ENCODE peak calls at places on chromosomes 16 and 17, in six cellular contexts. One of them, this sample, is unnamed.

GRCh38 chr16:87263418-87264052 is 53.7 kb downstream of the C16orf95 start:
- DNase-seq in adrenal gland: no peak
- DNase-seq in esophagus muscularis mucosa: no peak
- DNase-seq in NB4: no peak
- DNase-seq in hepatocyte: no peak
- DNase-seq in Peyer's patch: peak; percentile 72
- DNase-seq in this sample: no peak

GRCh38 chr17:78923660-78924453 is 1.3 kb downstream of the TIMP2 start:
- DNase-seq in Peyer's patch: peak; percentile 94
- DNase-seq in hepatocyte: peak; percentile 89
- DNase-seq in NB4: peak; percentile 64
- DNase-seq in esophagus muscularis mucosa: no peak
- DNase-seq in adrenal gland: peak; percentile 65
- DNase-seq in this sample: peak; percentile 87

GRCh38 chr17:78547035-78547434 is 30.2 kb downstream of the DNAH17 start:
- DNase-seq in Peyer's patch: no peak
- DNase-seq in NB4: no peak
- DNase-seq in adrenal gland: no peak
- DNase-seq in esophagus muscularis mucosa: no peak
- DNase-seq in hepatocyte: no peak
- DNase-seq in this sample: no peak

GRCh38 chr16:51839697-51840462 is 688.8 kb upstream of the SALL1 start:
- DNase-seq in hepatocyte: no peak
- DNase-seq in adrenal gland: peak; percentile 28
- DNase-seq in NB4: no peak
- DNase-seq in Peyer's patch: no peak
- DNase-seq in esophagus muscularis mucosa: no peak
- DNase-seq in this sample: no peak

GRCh38 chr16:19972111-19972510 is 87.5 kb upstream of the GPRC5B start:
- DNase-seq in adrenal gland: no peak
- DNase-seq in esophagus muscularis mucosa: no peak
- DNase-seq in Peyer's patch: no peak
- DNase-seq in NB4: no peak
- DNase-seq in hepatocyte: peak; percentile 0
- DNase-seq in this sample: no peak

GRCh38 chr16:76176153-76176552 is 101.0 kb upstream of the CNTNAP4 start:
- DNase-seq in hepatocyte: no peak
- DNase-seq in esophagus muscularis mucosa: no peak
- DNase-seq in adrenal gland: no peak
- DNase-seq in Peyer's patch: no peak
- DNase-seq in NB4: peak; percentile 3
- DNase-seq in this sample: no peak

GRCh38 chr17:66371561-66371960 is 69.1 kb downstream of the PRKCA start:
- DNase-seq in adrenal gland: no peak
- DNase-seq in Peyer's patch: no peak
- DNase-seq in hepatocyte: no peak
- DNase-seq in NB4: no peak
- DNase-seq in esophagus muscularis mucosa: no peak
- DNase-seq in this sample: no peak

GRCh38 chr17:8706431-8706830 is 38.2 kb downstream of the CCDC42 start:
- DNase-seq in adrenal gland: no peak
- DNase-seq in esophagus muscularis mucosa: no peak
- DNase-seq in NB4: no peak
- DNase-seq in hepatocyte: no peak
- DNase-seq in Peyer's patch: no peak
- DNase-seq in this sample: no peak

GRCh38 chr16:17365211-17365541 is 105.6 kb downstream of the XYLT1 start:
- DNase-seq in Peyer's patch: peak; percentile 42
- DNase-seq in adrenal gland: no peak
- DNase-seq in hepatocyte: no peak
- DNase-seq in esophagus muscularis mucosa: no peak
- DNase-seq in NB4: peak; percentile 80
- DNase-seq in this sample: no peak
- H3K4me3 ChIP-seq in Peyer's patch: no peak overlapping the region
- H3K4me3 ChIP-seq in adrenal gland: no peak overlapping the region
- H3K4me3 ChIP-seq in hepatocyte: no peak overlapping the region
- H3K4me3 ChIP-seq in esophagus muscularis mucosa: no peak overlapping the region
- H3K4me3 ChIP-seq in NB4: no peak overlapping the region
- H3K4me3 ChIP-seq in this sample: no peak overlapping the region

DNA sequence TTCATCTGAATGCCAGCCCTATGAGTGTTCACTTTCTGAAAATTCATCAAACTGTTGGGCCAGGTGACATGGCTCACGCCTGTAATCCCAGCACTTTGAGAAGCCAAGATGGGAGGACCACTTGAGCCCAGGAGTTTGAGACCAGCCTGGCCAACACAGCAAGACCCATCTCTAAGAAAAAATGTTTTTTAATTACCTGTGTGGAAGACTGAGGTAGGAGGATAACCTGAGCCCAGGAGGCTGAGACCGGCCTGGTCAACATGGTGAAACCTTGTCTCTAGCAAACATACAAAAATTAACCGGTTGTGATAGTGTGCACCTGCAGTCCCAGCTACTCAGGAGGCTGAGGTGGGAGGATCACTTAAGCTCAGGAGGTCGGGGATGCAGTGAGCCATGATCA is 10.3 kb downstream of the MYH11 start:
- DNase-seq in esophagus muscularis mucosa: no peak
- DNase-seq in adrenal gland: no peak
- DNase-seq in NB4: no peak
- DNase-seq in hepatocyte: no peak
- DNase-seq in Peyer's patch: no peak
- DNase-seq in this sample: no peak
- H3K4me3 ChIP-seq in esophagus muscularis mucosa: peak overlapping the region; percentile 40
- H3K4me3 ChIP-seq in adrenal gland: no peak overlapping the region
- H3K4me3 ChIP-seq in NB4: no peak overlapping the region
- H3K4me3 ChIP-seq in hepatocyte: no peak overlapping the region
- H3K4me3 ChIP-seq in Peyer's patch: no peak overlapping the region
- H3K4me3 ChIP-seq in this sample: no peak overlapping the region

GRCh38 chr17:74738051-74738996 is 1.3 kb downstream of the RAB37 start:
- DNase-seq in esophagus muscularis mucosa: no peak
- DNase-seq in hepatocyte: peak; percentile 18
- DNase-seq in adrenal gland: no peak
- DNase-seq in Peyer's patch: peak; percentile 91
- DNase-seq in NB4: peak; percentile 97
- DNase-seq in this sample: peak; percentile 51
- H3K4me3 ChIP-seq in esophagus muscularis mucosa: peak overlapping the region; percentile 52
- H3K4me3 ChIP-seq in hepatocyte: no peak overlapping the region
- H3K4me3 ChIP-seq in adrenal gland: no peak overlapping the region
- H3K4me3 ChIP-seq in Peyer's patch: peak overlapping the region; percentile 60
- H3K4me3 ChIP-seq in NB4: peak overlapping the region; percentile 78
- H3K4me3 ChIP-seq in this sample: peak overlapping the region; percentile 91

DNA sequence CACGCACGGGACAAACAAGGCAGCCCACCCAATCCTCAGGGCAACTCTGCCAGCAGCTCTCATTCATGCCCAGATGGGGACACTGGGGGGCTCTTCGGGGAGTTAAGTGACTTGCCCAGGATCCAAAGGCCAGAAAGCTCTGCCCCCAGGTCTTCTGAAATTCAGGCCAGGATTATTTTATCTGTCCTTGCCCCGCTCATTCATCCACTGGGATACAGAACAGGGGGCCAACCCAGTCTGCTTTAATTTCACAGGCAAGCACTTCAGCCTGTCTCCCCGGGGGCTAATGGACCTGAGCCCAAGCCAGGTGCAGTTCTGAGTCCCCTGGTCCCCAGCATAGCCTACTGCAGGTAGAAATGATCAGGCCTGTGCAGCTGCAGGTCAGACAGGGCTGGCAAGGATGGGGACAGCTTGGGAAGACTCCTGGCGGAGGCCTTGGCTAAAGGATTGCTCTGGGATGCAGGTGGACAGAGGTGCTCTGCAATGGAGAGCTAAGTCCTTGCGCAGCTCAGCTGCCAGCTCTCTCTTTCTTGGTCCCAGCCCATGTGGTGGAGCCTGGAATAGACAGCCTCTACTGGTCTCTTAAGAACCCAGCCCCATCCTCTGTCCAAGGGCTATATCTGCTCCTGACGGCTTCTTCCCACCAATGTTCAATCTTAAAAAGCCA is 766 bp upstream of the B3GNT9 start:
- DNase-seq in hepatocyte: no peak
- DNase-seq in esophagus muscularis mucosa: no peak
- DNase-seq in Peyer's patch: no peak
- DNase-seq in NB4: peak; percentile 44
- DNase-seq in adrenal gland: no peak
- DNase-seq in this sample: no peak
- H3K4me3 ChIP-seq in hepatocyte: no peak overlapping the region
- H3K4me3 ChIP-seq in esophagus muscularis mucosa: peak overlapping the region; percentile 74
- H3K4me3 ChIP-seq in Peyer's patch: peak overlapping the region; percentile 57
- H3K4me3 ChIP-seq in NB4: no peak overlapping the region
- H3K4me3 ChIP-seq in adrenal gland: no peak overlapping the region
- H3K4me3 ChIP-seq in this sample: peak overlapping the region; percentile 75

GRCh38 chr16:3282103-3282746 is 1.1 kb upstream of the ZNF263 start:
- DNase-seq in NB4: peak; percentile 83
- DNase-seq in esophagus muscularis mucosa: no peak
- DNase-seq in adrenal gland: no peak
- DNase-seq in hepatocyte: no peak
- DNase-seq in Peyer's patch: no peak
- DNase-seq in this sample: peak; percentile 77

GRCh38 chr16:3283525-3284447 is 495 bp downstream of the ZNF263 start:
- DNase-seq in esophagus muscularis mucosa: no peak
- DNase-seq in NB4: peak; percentile 33
- DNase-seq in Peyer's patch: no peak
- DNase-seq in hepatocyte: no peak
- DNase-seq in adrenal gland: peak; percentile 42
- DNase-seq in this sample: no peak

GRCh38 chr16:3282747-3283524 is at the start of gene ZNF263:
- DNase-seq in adrenal gland: peak; percentile 97
- DNase-seq in NB4: peak; percentile 97
- DNase-seq in hepatocyte: peak; percentile 98
- DNase-seq in Peyer's patch: peak; percentile 97
- DNase-seq in esophagus muscularis mucosa: peak; percentile 99
- DNase-seq in this sample: peak; percentile 96

GRCh38 chr16:3281222-3281621 is 2.1 kb upstream of the ZNF263 start:
- DNase-seq in esophagus muscularis mucosa: no peak
- DNase-seq in hepatocyte: no peak
- DNase-seq in Peyer's patch: no peak
- DNase-seq in NB4: no peak
- DNase-seq in adrenal gland: no peak
- DNase-seq in this sample: no peak

GRCh38 chr16:3285131-3285530 is 1.8 kb downstream of the ZNF263 start:
- DNase-seq in Peyer's patch: no peak
- DNase-seq in NB4: no peak
- DNase-seq in hepatocyte: no peak
- DNase-seq in adrenal gland: peak; percentile 10
- DNase-seq in esophagus muscularis mucosa: no peak
- DNase-seq in this sample: no peak
- H3K4me3 ChIP-seq in Peyer's patch: no peak overlapping the region
- H3K4me3 ChIP-seq in NB4: peak overlapping the region; percentile 97
- H3K4me3 ChIP-seq in hepatocyte: peak overlapping the region; percentile 89
- H3K4me3 ChIP-seq in adrenal gland: no peak overlapping the region
- H3K4me3 ChIP-seq in esophagus muscularis mucosa: peak overlapping the region; percentile 80
- H3K4me3 ChIP-seq in this sample: peak overlapping the region; percentile 72

GRCh38 chr16:29760567-29761279 is 14.9 kb upstream of the C16orf54 start:
- DNase-seq in esophagus muscularis mucosa: no peak
- DNase-seq in hepatocyte: peak; percentile 49
- DNase-seq in NB4: no peak
- DNase-seq in Peyer's patch: peak; percentile 70
- DNase-seq in adrenal gland: no peak
- DNase-seq in this sample: peak; percentile 23

GRCh38 chr16:29761882-29762281 is 16.1 kb upstream of the C16orf54 start:
- DNase-seq in NB4: no peak
- DNase-seq in hepatocyte: no peak
- DNase-seq in adrenal gland: peak; percentile 57
- DNase-seq in Peyer's patch: no peak
- DNase-seq in esophagus muscularis mucosa: no peak
- DNase-seq in this sample: no peak

GRCh38 chr16:29767062-29767461 is 11.0 kb upstream of the ZG16 start:
- DNase-seq in hepatocyte: no peak
- DNase-seq in NB4: no peak
- DNase-seq in Peyer's patch: no peak
- DNase-seq in adrenal gland: no peak
- DNase-seq in esophagus muscularis mucosa: no peak
- DNase-seq in this sample: no peak

GRCh38 chr16:29765167-29766032 is 12.7 kb upstream of the ZG16 start:
- DNase-seq in Peyer's patch: peak; percentile 62
- DNase-seq in esophagus muscularis mucosa: no peak
- DNase-seq in NB4: no peak
- DNase-seq in adrenal gland: no peak
- DNase-seq in hepatocyte: peak; percentile 42
- DNase-seq in this sample: peak; percentile 42

GRCh38 chr16:29763326-29763725 is 14.7 kb upstream of the ZG16 start:
- DNase-seq in NB4: no peak
- DNase-seq in esophagus muscularis mucosa: no peak
- DNase-seq in Peyer's patch: no peak
- DNase-seq in adrenal gland: no peak
- DNase-seq in hepatocyte: no peak
- DNase-seq in this sample: no peak
- H3K4me3 ChIP-seq in NB4: no peak overlapping the region
- H3K4me3 ChIP-seq in esophagus muscularis mucosa: no peak overlapping the region
- H3K4me3 ChIP-seq in Peyer's patch: no peak overlapping the region
- H3K4me3 ChIP-seq in adrenal gland: no peak overlapping the region
- H3K4me3 ChIP-seq in hepatocyte: no peak overlapping the region
- H3K4me3 ChIP-seq in this sample: no peak overlapping the region

GRCh38 chr17:21283482-21284318 is 811 bp upstream of the MAP2K3 start:
- DNase-seq in adrenal gland: peak; percentile 68
- DNase-seq in esophagus muscularis mucosa: no peak
- DNase-seq in hepatocyte: peak; percentile 54
- DNase-seq in NB4: peak; percentile 21
- DNase-seq in Peyer's patch: no peak
- DNase-seq in this sample: no peak
- H3K4me3 ChIP-seq in adrenal gland: peak overlapping the region; percentile 13
- H3K4me3 ChIP-seq in esophagus muscularis mucosa: peak overlapping the region; percentile 93
- H3K4me3 ChIP-seq in hepatocyte: peak overlapping the region; percentile 40
- H3K4me3 ChIP-seq in NB4: peak overlapping the region; percentile 43
- H3K4me3 ChIP-seq in Peyer's patch: peak overlapping the region; percentile 81
- H3K4me3 ChIP-seq in this sample: peak overlapping the region; percentile 49

This sample was measured in Caco-2.